ENCODE peak calls at places on chromosomes 12 and 14, in four cellular contexts. N, R, U and I are unnamed samples.

GRCh38 chr12:49187184-49187583 is 1.7 kb downstream of the TUBA1A start:
- DNase-seq in U (no peak), N (no peak), R (no peak), I (peak)

GRCh38 chr12:67991158-67991557 is 1.9 kb downstream of the IFNG-AS1 start:
- DNase-seq in N (no peak), U (no peak), R (no peak), I (no peak)

GRCh38 chr12:70719672-70720420 is 82.6 kb upstream of the PTPRB start:
- DNase-seq in N (peak), U (peak), R (no peak), I (peak)

GRCh38 chr12:66387067-66387466 is 84.8 kb downstream of the HELB start:
- DNase-seq in U (no peak), N (no peak), R (no peak), I (no peak)

GRCh38 chr12:127054531-127054930 is 1212.4 kb upstream of the TMEM132C start:
- DNase-seq in U (no peak), N (no peak), R (no peak), I (no peak)

GRCh38 chr14:67112344-67112743 is 76.9 kb upstream of the GARIN2 start:
- DNase-seq in U (no peak), N (no peak), R (no peak), I (no peak)

GRCh38 chr14:100535287-100536131 is 51.7 kb downstream of the BEGAIN start:
- DNase-seq in N (no peak), U (no peak), R (no peak), I (peak)

GRCh38 chr12:127431177-127431576 is 835.8 kb upstream of the TMEM132C start:
- DNase-seq in R (no peak), N (no peak), U (no peak), I (no peak)

GRCh38 chr12:56315626-56316473 is at the start of gene CNPY2:
- DNase-seq in N (peak), U (peak), R (peak), I (peak)

GRCh38 chr12:121590476-121591143 is 9.8 kb upstream of the KDM2B start:
- DNase-seq in U (peak), R (peak), N (no peak), I (no peak)

GRCh38 chr14:102605026-102605425 is 12.6 kb downstream of the RCOR1 start:
- DNase-seq in R (no peak), N (no peak), U (no peak), I (no peak)
- TF ChIP-seq SMC3 in R (no peak), N (no peak), U (no peak), I (no peak)

GRCh38 chr12:13000935-13001724 is 1.1 kb upstream of the HEBP1 start:
- DNase-seq in N (peak), U (peak), R (no peak), I (peak)

GRCh38 chr12:12999959-13000615 is at the start of gene HEBP1:
- DNase-seq in R (peak), N (peak), U (peak), I (peak)

GRCh38 chr12:13002301-13003097 is 2.4 kb upstream of the HEBP1 start:
- DNase-seq in N (no peak), R (no peak), U (no peak), I (no peak)

GRCh38 chr12:13000616-13000934 is 510 bp upstream of the HEBP1 start:
- DNase-seq in N (no peak), U (no peak), R (no peak), I (peak)

GRCh38 chr12:13001725-13002040 is 1.6 kb upstream of the HEBP1 start:
- DNase-seq in U (no peak), R (no peak), N (no peak), I (no peak)
- TF ChIP-seq ZBTB33 in U (no peak), R (no peak), N (no peak), I (no peak)

GRCh38 chr14:79967001-79967400 is 244.3 kb downstream of the DIO2 start:
- DNase-seq in N (no peak), U (no peak), R (no peak), I (no peak)
- TF ChIP-seq SMC3 in N (no peak), U (no peak), R (no peak), I (no peak)

GRCh38 chr12:38915783-38916182 is 10.4 kb upstream of the CPNE8 start:
- DNase-seq in R (no peak), N (no peak), U (no peak), I (peak)
- TF ChIP-seq ZBTB33 in R (no peak), N (no peak), U (no peak), I (no peak)

GRCh38 chr12:62191747-62192485 is 68.3 kb upstream of the USP15 start:
- DNase-seq in N (no peak), R (no peak), U (no peak), I (peak)
- TF ChIP-seq SMC3 in N (no peak), R (no peak), U (no peak), I (no peak)